ENCODE peak calls at places on chromosomes 16 and 17, in four cellular contexts. W is keratinocyte, A is cardiac muscle cell, L is gastrocnemius medialis. H is an unnamed sample.

GRCh38 chr17:19306160-19307111 is 56.1 kb downstream of the B9D1 start:
- DNase-seq in W (no peak), L (no peak), A (no peak), H (no peak)

GRCh38 chr17:44794699-44795413 is 35.2 kb downstream of the GJC1 start:
- DNase-seq in W (peak), A (no peak), L (no peak), H (peak)

GRCh38 chr17:32103476-32104113 is 38.7 kb upstream of the RHOT1 start:
- DNase-seq in W (no peak), L (no peak), A (no peak), H (no peak)

GRCh38 chr16:83728518-83728917 is 79.3 kb upstream of the HSBP1 start:
- DNase-seq in L (no peak), A (no peak), W (no peak), H (no peak)

GRCh38 chr16:19046062-19046461 is 21.4 kb upstream of the COQ7 start:
- DNase-seq in W (no peak), A (no peak), L (no peak), H (no peak)

GRCh38 chr17:45824475-45824874 is 20.2 kb upstream of the SPPL2C start:
- DNase-seq in W (no peak), L (no peak), A (no peak), H (no peak)

GRCh38 chr17:56930739-56931337 is 17.0 kb upstream of the TRIM25 start:
- DNase-seq in A (no peak), L (no peak), W (no peak), H (no peak)

GRCh38 chr17:81494984-81495383 is 17.6 kb downstream of the ACTG1 start:
- DNase-seq in L (no peak), W (no peak), A (no peak), H (no peak)

GRCh38 chr17:27473748-27474609 is 17.7 kb downstream of the KSR1 start:
- DNase-seq in A (peak), W (no peak), L (no peak), H (no peak)

GRCh38 chr17:46976626-46977270 is 2.3 kb downstream of the RPRML start:
- DNase-seq in L (no peak), A (no peak), W (no peak), H (no peak)

GRCh38 chr16:85584192-85584757 is 28.8 kb upstream of the GSE1 start:
- DNase-seq in W (no peak), A (no peak), L (no peak), H (no peak)
- H3K27ac ChIP-seq in W (no peak), A (no peak), L (no peak), H (no peak)

GRCh38 chr17:66313325-66313724 is 10.9 kb downstream of the PRKCA start:
- DNase-seq in A (no peak), W (no peak), L (no peak), H (no peak)
- TF ChIP-seq CTCF in A (no peak), W (no peak), L (no peak), H (no peak)

DNA sequence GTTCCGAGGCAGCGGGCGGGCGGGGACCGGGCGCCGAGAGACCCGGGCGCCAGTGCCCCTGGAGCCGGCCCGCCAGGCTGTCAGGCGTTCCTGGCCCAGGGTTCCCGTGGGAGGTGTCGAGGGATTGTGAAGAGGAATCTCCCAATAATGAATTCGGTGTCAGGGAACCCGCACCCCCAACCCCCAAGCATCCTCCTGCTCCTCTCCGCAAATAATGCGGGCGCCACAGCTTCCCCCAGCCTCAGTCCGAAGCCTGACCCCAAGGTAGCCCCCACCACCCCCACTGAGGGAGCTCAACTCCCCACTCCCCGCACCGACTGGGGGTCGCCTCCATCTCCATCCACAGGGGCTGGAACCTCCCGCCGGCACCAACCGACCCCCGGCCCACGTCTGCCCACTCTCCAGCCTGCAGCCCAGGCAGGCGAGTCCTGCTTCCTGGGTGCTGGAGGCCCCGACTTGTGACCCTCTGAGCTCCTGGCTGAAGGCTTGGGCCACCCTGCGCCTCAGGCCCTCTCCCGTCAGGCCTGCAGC is 641 bp upstream of the CASKIN1 start:
- DNase-seq in L (no peak), W (no peak), A (no peak), H (no peak)
- H3K4me3 ChIP-seq in L (no peak), W (no peak), A (peak), H (peak)

DNA sequence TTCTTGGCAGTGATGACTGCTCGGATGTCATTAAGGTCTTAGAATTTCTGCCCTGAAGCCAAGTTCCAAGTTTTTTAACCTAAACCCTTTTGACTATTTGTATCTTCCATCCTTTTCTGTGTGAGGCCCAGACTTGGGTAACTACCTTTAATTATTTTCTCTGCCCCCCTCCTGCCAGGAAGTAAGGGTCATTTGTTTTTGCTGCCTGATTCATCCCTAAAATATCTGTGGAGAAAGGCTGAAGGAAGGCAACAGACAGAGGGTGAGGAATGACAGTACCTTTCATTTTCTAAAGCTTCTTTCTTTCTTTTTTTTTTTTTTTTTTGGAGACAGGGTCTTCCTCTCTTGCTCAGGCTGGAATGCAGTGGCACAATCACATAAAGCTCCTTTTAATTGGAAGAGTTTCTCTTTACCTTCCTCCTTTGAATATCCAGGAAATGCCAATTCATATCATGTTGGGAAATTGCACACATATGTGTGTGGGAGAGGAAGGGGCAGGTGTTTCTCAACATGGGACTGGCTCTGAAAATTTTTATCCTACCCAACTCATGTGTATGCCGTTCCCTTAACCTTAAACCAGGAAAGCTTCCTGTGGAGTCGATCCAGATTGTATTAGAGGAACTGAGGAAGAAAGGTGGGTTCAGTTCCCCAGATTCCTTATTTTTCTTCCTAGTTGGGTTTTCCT is 959 bp downstream of the VPS25 start:
- DNase-seq in A (no peak), W (no peak), L (no peak), H (no peak)
- H3K27ac ChIP-seq in A (no peak), W (peak), L (peak), H (peak)

GRCh38 chr17:82648761-82649474 is 674 bp upstream of the WDR45B start:
- DNase-seq in W (no peak), L (peak), A (peak), H (peak)

GRCh38 chr17:82649501-82650261 is 1.4 kb upstream of the WDR45B start:
- DNase-seq in L (no peak), A (no peak), W (no peak), H (no peak)

GRCh38 chr17:82645516-82645915 is 2.7 kb downstream of the WDR45B start:
- DNase-seq in A (no peak), W (no peak), L (no peak), H (no peak)

GRCh38 chr17:82648165-82648668 is at the start of gene WDR45B:
- DNase-seq in A (peak), W (peak), L (peak), H (peak)

DNA sequence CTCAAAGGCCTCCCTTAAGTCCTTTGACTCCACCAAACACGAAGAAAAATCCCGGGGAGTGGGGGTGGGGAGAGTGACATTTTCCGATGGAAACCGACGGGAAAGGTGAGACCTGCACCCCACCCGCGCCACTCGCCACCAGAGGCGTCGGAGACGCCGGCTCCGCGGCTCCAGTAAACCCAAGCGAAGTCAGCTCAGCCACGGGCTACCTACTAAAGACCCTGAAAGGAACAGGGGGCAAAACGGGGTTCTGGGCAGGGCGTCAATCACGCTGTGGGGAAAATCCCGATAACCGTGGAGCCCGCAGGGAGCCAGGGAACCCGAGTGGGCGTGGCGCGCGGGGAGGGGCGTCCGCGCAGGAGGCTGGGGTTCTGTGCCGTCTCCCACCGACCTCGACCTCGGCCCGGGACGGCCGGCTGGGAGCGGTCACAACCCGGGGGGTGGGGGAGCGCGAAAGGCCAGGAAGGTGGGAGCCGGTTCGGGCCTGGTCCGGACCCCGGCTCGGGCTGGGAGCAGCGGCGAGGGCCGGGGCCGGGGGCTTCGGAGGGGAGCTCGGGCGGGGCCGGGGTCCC is 565 bp downstream of the WDR45B start:
- DNase-seq in W (no peak), A (peak), L (no peak), H (peak)
- TF ChIP-seq CTCF in W (peak), A (peak), L (peak), H (no peak)

DNA sequence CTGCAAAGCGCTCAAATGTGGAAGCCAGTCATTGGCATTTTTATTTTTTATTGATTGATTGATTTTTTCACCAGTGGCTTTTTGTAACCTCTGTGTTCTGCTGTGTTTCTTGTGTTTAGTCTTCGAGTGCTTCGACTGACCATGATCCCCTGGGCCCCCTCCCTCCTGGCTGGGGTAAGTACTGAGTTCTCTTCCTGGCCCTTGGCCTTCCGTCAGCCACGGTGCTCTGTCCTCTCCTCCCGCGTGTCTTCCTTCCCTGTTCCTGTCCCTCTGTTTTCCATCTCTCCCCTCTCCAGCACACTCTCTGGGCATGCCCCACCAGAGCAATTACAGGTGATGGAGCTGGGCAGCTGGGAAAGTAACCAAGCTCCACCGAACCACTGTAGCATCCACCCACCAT is 25.8 kb upstream of the CLEC18A start:
- DNase-seq in L (no peak), W (no peak), A (no peak), H (no peak)
- H3K4me3 ChIP-seq in L (peak), W (no peak), A (no peak), H (peak)

GRCh38 chr16:71711789-71712188 is 12.7 kb downstream of the PHLPP2 start:
- DNase-seq in L (no peak), W (no peak), A (no peak), H (no peak)
- H3K27ac ChIP-seq in L (no peak), W (no peak), A (no peak), H (no peak)

GRCh38 chr16:3458278-3458851 is 14.9 kb downstream of the NAA60 start:
- DNase-seq in W (no peak), L (no peak), A (peak), H (peak)
- TF ChIP-seq CTCF in W (no peak), L (no peak), A (no peak), H (no peak)

DNA sequence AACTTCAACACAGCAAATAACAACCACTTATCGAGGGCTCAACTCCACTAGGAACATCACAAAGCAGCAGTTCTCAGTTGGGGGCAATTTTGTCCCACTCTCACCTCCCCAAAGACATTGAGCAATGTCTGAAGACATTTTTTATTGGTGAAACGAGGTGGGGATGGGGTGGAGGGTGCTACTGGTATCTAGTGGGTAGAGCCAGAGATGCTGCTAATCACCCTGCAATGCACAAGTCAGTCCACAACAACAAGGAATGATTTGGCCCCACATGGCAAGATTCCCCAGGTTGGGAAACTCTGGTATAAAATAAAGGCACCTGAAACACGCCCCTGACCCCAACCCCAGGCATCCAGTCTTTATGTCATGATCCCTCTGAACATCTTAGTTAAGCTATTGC is 33.3 kb downstream of the TLE7 start:
- DNase-seq in A (no peak), W (no peak), L (no peak), H (no peak)
- H3K4me3 ChIP-seq in A (no peak), W (no peak), L (no peak), H (no peak)

DNA sequence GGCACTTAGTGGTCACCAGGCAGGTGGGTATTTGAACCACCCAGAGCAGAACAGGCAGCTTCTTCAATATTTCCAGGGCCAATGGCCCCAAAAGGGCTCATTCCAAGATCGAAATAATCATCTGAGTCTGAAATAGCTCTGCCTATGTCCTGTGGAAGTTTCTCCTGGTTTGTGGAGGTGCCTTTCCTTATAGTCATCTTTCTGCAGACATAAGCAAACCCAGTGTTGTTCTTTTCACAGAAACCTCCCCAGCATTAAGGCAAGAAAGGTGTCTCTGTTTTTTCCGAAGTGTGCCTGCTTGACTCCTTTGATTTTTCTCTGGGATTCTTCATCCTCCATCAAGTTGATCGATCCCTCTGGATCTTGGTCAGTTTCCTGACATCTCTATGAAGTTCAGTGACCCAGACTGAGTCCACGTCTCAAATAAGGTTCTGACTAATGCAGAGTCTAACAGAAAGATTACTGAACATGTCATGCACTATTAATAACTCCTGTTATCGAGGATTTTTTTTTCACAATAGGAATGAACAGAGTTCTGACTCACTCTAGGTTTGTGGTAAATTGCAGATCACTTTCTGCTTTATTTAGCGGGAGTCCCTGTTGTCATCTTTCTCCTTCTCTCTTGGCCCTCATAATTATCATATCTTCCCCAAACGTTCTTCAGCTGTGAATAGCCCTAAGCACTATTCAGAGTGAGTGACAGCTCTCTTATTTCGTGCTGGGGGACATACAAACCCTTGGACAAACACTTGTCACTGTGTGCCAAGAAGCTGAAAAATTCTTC is 1.5 kb downstream of the LRRC3C start:
- DNase-seq in L (no peak), W (no peak), A (no peak), H (no peak)
- H3K27ac ChIP-seq in L (peak), W (peak), A (peak), H (peak)

H was measured in tibial artery.